ENCODE peak calls at places on chromosome 11, in nine cellular contexts. P is pancreas, K is activated T-cell treated with anti-CD3 and anti-CD28 coated beads for 24 hours, H is immature natural killer cell, Z is RPMI8226, W is stomach, C is fibroblast of the conjunctiva, I is GM10248, N is thyroid gland. Q is an unnamed sample.

GRCh38 chr11:33618363-33618735 is 82.3 kb downstream of the C11orf91 start:
- DNase-seq in P (no peak), K (no peak), H (no peak), Z (no peak), W (no peak), C (no peak), I (no peak), N (no peak), Q (no peak)

GRCh38 chr11:45553401-45553936 is 112.0 kb downstream of the CHST1 start:
- DNase-seq in P (no peak), K (no peak), H (no peak), Z (no peak), W (no peak), C (no peak), I (no peak), N (no peak), Q (no peak)

GRCh38 chr11:76149713-76150112 is 56.6 kb downstream of the WNT11 start:
- DNase-seq in P (no peak), K (no peak), H (no peak), Z (no peak), W (no peak), C (no peak), I (no peak), N (no peak), Q (no peak)

GRCh38 chr11:133934599-133935550 is 21.9 kb downstream of the IGSF9B start:
- DNase-seq in P (no peak), K (no peak), H (no peak), Z (no peak), W (no peak), C (no peak), I (no peak), N (no peak), Q (no peak)

GRCh38 chr11:64059339-64060176 is 23.8 kb downstream of the FLRT1 start:
- DNase-seq in P (no peak), K (no peak), H (no peak), Z (no peak), W (no peak), C (no peak), I (no peak), N (no peak), Q (no peak)

GRCh38 chr11:65987336-65987735 is 14.6 kb downstream of the EIF1AD start:
- DNase-seq in P (no peak), K (no peak), H (no peak), Z (no peak), W (no peak), C (no peak), I (no peak), N (no peak), Q (no peak)

GRCh38 chr11:118911880-118912741 is 13.6 kb downstream of the BCL9L start:
- DNase-seq in P (peak; percentile 72), K (peak; percentile 79), H (peak; percentile 58), Z (no peak), W (no peak), C (no peak), I (no peak), N (peak; percentile 81), Q (peak; percentile 87)

GRCh38 chr11:126076641-126077040 is 14.0 kb upstream of the CDON start:
- DNase-seq in P (no peak), K (no peak), H (no peak), Z (no peak), W (no peak), C (no peak), I (no peak), N (no peak), Q (no peak)

GRCh38 chr11:113104390-113105251 is 143.4 kb downstream of the NCAM1 start:
- DNase-seq in P (no peak), K (no peak), H (no peak), Z (no peak), W (no peak), C (no peak), I (no peak), N (no peak), Q (no peak)

GRCh38 chr11:13462311-13462927 is 603 bp downstream of the BTBD10 start:
- DNase-seq in P (no peak), K (peak; percentile 51), H (no peak), Z (peak; percentile 36), W (peak; percentile 43), C (no peak), I (peak; percentile 45), N (peak; percentile 53), Q (peak; percentile 61)

GRCh38 chr11:46363031-46363407 is 15.8 kb downstream of the DGKZ start:
- DNase-seq in P (no peak), K (no peak), H (no peak), Z (no peak), W (peak; percentile 46), C (no peak), I (no peak), N (no peak), Q (peak; percentile 70)

Q was measured in breast epithelium.